ENCODE peak calls at places on chromosomes 6 and 20, in ten cellular contexts. Y is stimulated activated CD8-positive, alpha-beta memory T cell treated with anti-CD3 and anti-CD28 coated beads, Interleukin-4, amount 100 ng/mL, for 1 hour; S is NCI-H1092; X is mucosa of gallbladder; K is AG09319; V is activated T-cell treated with anti-CD3 and anti-CD28 coated beads for 24 hours; H is left ventricle myocardium inferior; F is GF-D8; Z is head of caudate nucleus; P is activated CD4-positive, alpha-beta T cell treated with anti-CD3 and anti-CD28 coated beads for 1 hour. I is an unnamed sample.

GRCh38 chr6:28673800-28674671 is 148.4 kb downstream of the GPX5 start:
- DNase-seq in H (no peak), X (no peak), F (no peak), V (peak; percentile 65), Y (no peak), K (peak; percentile 37), Z (peak; percentile 46), S (peak; percentile 18), P (no peak), I (peak; percentile 25)

GRCh38 chr20:43040427-43040826 is 149.3 kb downstream of the PTPRT start:
- DNase-seq in S (no peak), V (no peak), F (no peak), X (peak; percentile 43), Z (no peak), P (no peak), K (no peak), H (no peak), Y (no peak), I (no peak)

GRCh38 chr20:59783020-59784010 is 150.1 kb downstream of the SYCP2 start:
- DNase-seq in S (peak; percentile 41), K (peak; percentile 0), Y (no peak), H (peak; percentile 52), P (no peak), X (peak; percentile 32), F (no peak), V (peak; percentile 9), Z (peak; percentile 84), I (peak; percentile 19)

GRCh38 chr20:3911956-3912355 is 22.8 kb downstream of the PANK2 start:
- DNase-seq in S (no peak), Z (peak; percentile 57), F (no peak), Y (no peak), V (no peak), P (no peak), X (no peak), H (peak; percentile 11), K (no peak), I (no peak)

GRCh38 chr6:142756215-142756630 is 188.8 kb downstream of the HIVEP2 start:
- DNase-seq in V (no peak), Z (no peak), F (no peak), K (no peak), P (no peak), Y (no peak), S (no peak), H (no peak), X (no peak), I (no peak)

GRCh38 chr6:109526905-109527628 is 44.0 kb upstream of the ZBTB24 start:
- DNase-seq in P (peak; percentile 18), V (peak; percentile 36), Z (peak; percentile 5), Y (peak; percentile 13), X (peak; percentile 38), H (no peak), F (peak; percentile 18), S (peak; percentile 55), K (peak; percentile 20), I (peak; percentile 37)

GRCh38 chr6:170024940-170025339 is 265.9 kb downstream of the DLL1 start:
- DNase-seq in V (no peak), H (peak; percentile 40), K (peak; percentile 90), Z (no peak), F (no peak), S (peak; percentile 90), X (peak; percentile 84), Y (no peak), P (no peak), I (no peak)

GRCh38 chr20:48008850-48009535 is 223.7 kb upstream of the SULF2 start:
- DNase-seq in S (no peak), F (no peak), P (no peak), V (no peak), H (no peak), Y (no peak), Z (no peak), K (peak; percentile 25), X (no peak), I (no peak)

GRCh38 chr6:100833972-100834574 is 47.1 kb downstream of the ASCC3 start:
- DNase-seq in Z (no peak), V (no peak), F (no peak), P (no peak), Y (no peak), X (no peak), H (no peak), S (no peak), K (no peak), I (no peak)

GRCh38 chr6:26033942-26034354 is 53.3 kb upstream of the HFE start:
- DNase-seq in Y (no peak), K (no peak), S (no peak), F (no peak), X (no peak), V (no peak), P (no peak), Z (no peak), H (no peak), I (no peak)

GRCh38 chr6:43809417-43810305 is 39.6 kb downstream of the VEGFA start:
- DNase-seq in Z (no peak), K (no peak), V (no peak), X (no peak), P (no peak), F (no peak), Y (no peak), H (no peak), S (no peak), I (no peak)

GRCh38 chr6:153092082-153093013 is 38.7 kb downstream of the RGS17 start:
- DNase-seq in X (no peak), Z (no peak), F (no peak), V (no peak), H (no peak), K (peak; percentile 59), S (no peak), P (no peak), Y (no peak), I (no peak)

GRCh38 chr6:17470953-17471335 is 77.5 kb downstream of the CAP2 start:
- DNase-seq in V (no peak), H (no peak), K (peak; percentile 77), F (no peak), Y (no peak), X (no peak), Z (no peak), P (no peak), S (no peak), I (no peak)

GRCh38 chr6:12815884-12816600 is 99.5 kb downstream of the PHACTR1 start:
- DNase-seq in K (no peak), V (no peak), H (no peak), Y (no peak), S (no peak), X (no peak), P (no peak), F (no peak), Z (no peak), I (no peak)

GRCh38 chr6:134826889-134827737 is 122.8 kb downstream of the ALDH8A1 start:
- DNase-seq in F (no peak), S (no peak), P (no peak), K (peak; percentile 99), H (peak; percentile 81), X (peak; percentile 70), Y (no peak), V (no peak), Z (no peak), I (peak; percentile 24)

GRCh38 chr6:170082067-170082466 is 208.8 kb downstream of the DLL1 start:
- DNase-seq in P (no peak), H (peak; percentile 5), F (no peak), Z (no peak), X (no peak), K (no peak), Y (no peak), V (no peak), S (no peak), I (no peak)

GRCh38 chr6:40356242-40356910 is 230.8 kb downstream of the LRFN2 start:
- DNase-seq in V (no peak), P (no peak), F (no peak), Y (no peak), K (no peak), X (no peak), Z (no peak), H (no peak), S (no peak), I (no peak)

GRCh38 chr20:53157443-53158408 is 185.6 kb downstream of the TSHZ2 start:
- DNase-seq in F (no peak), P (no peak), Z (peak; percentile 44), X (no peak), K (peak; percentile 16), V (no peak), H (no peak), Y (no peak), S (no peak), I (peak; percentile 60)

GRCh38 chr6:160027076-160027475 is 58.2 kb downstream of the IGF2R start:
- DNase-seq in P (no peak), X (no peak), V (no peak), F (no peak), Z (no peak), S (no peak), H (no peak), K (no peak), Y (no peak), I (no peak)

GRCh38 chr6:11551053-11551452 is 13.5 kb downstream of the TMEM170B start:
- DNase-seq in V (no peak), H (no peak), F (no peak), K (no peak), X (no peak), Z (no peak), S (no peak), P (no peak), Y (no peak), I (no peak)

GRCh38 chr6:37369321-37370196 is 15.8 kb downstream of the RNF8 start:
- DNase-seq in K (no peak), X (no peak), F (no peak), P (no peak), V (no peak), Z (no peak), Y (no peak), H (no peak), S (no peak), I (no peak)

GRCh38 chr6:81031429-81031828 is 721.1 kb downstream of the TENT5A start:
- DNase-seq in F (no peak), P (no peak), X (no peak), Y (no peak), K (no peak), H (no peak), V (no peak), S (no peak), Z (no peak), I (no peak)

GRCh38 chr20:57716202-57716601 is 6.4 kb upstream of the PMEPA1 start:
- DNase-seq in V (no peak), Y (no peak), K (no peak), P (no peak), Z (no peak), X (no peak), F (no peak), S (no peak), H (no peak), I (no peak)

GRCh38 chr6:29947292-29947980 is 5.1 kb downstream of the HLA-A start:
- DNase-seq in X (no peak), F (no peak), Z (no peak), H (no peak), S (no peak), K (no peak), V (no peak), P (no peak), Y (no peak), I (no peak)

GRCh38 chr6:160227038-160227768 is 31.4 kb downstream of the SLC22A2 start:
- DNase-seq in F (no peak), Z (no peak), Y (no peak), K (no peak), V (no peak), X (no peak), H (no peak), P (no peak), S (no peak), I (no peak)

I was measured in GM12864.